ENCODE peak calls at places on chromosomes 13 and 19, in ten cellular contexts. One of them, this sample, is unnamed.

GRCh38 chr13:46383383-46383782 is 3.7 kb downstream of the RUBCNL start:
- DNase-seq in OCI-M1: no peak
- DNase-seq in stimulated activated CD4-positive, alpha-beta T cell treated with anti-CD3 and anti-CD28 coated beads, Interleukin-1b, Interleukin-23, amount 100 ng/mL, for 24 hours: no peak
- DNase-seq in heart left ventricle: no peak
- DNase-seq in HEK293T: no peak
- DNase-seq in renal cortical epithelial cell: no peak
- DNase-seq in breast epithelium: no peak
- DNase-seq in stimulated activated CD8-positive, alpha-beta memory T cell treated with anti-CD3 and anti-CD28 coated beads, Interleukin-15, amount 100 ng/mL, for 24 hours: no peak
- DNase-seq in left lung: no peak
- DNase-seq in activated effector memory CD4-positive, alpha-beta T cell treated with anti-CD3 and anti-CD28 coated beads, Interleukin-2, amount 50 U/mL, for 16 hours: no peak
- DNase-seq in this sample: no peak

GRCh38 chr13:20798027-20798426 is 24.3 kb upstream of the EEF1AKMT1 start:
- DNase-seq in left lung: no peak
- DNase-seq in breast epithelium: no peak
- DNase-seq in stimulated activated CD4-positive, alpha-beta T cell treated with anti-CD3 and anti-CD28 coated beads, Interleukin-1b, Interleukin-23, amount 100 ng/mL, for 24 hours: no peak
- DNase-seq in HEK293T: no peak
- DNase-seq in heart left ventricle: no peak
- DNase-seq in OCI-M1: peak
- DNase-seq in activated effector memory CD4-positive, alpha-beta T cell treated with anti-CD3 and anti-CD28 coated beads, Interleukin-2, amount 50 U/mL, for 16 hours: no peak
- DNase-seq in renal cortical epithelial cell: no peak
- DNase-seq in stimulated activated CD8-positive, alpha-beta memory T cell treated with anti-CD3 and anti-CD28 coated beads, Interleukin-15, amount 100 ng/mL, for 24 hours: no peak
- DNase-seq in this sample: no peak

GRCh38 chr13:106847049-106847448 is 279.1 kb upstream of the ARGLU1 start:
- DNase-seq in breast epithelium: no peak
- DNase-seq in renal cortical epithelial cell: peak
- DNase-seq in left lung: no peak
- DNase-seq in HEK293T: no peak
- DNase-seq in activated effector memory CD4-positive, alpha-beta T cell treated with anti-CD3 and anti-CD28 coated beads, Interleukin-2, amount 50 U/mL, for 16 hours: no peak
- DNase-seq in stimulated activated CD8-positive, alpha-beta memory T cell treated with anti-CD3 and anti-CD28 coated beads, Interleukin-15, amount 100 ng/mL, for 24 hours: no peak
- DNase-seq in heart left ventricle: no peak
- DNase-seq in stimulated activated CD4-positive, alpha-beta T cell treated with anti-CD3 and anti-CD28 coated beads, Interleukin-1b, Interleukin-23, amount 100 ng/mL, for 24 hours: no peak
- DNase-seq in OCI-M1: no peak
- DNase-seq in this sample: no peak

GRCh38 chr13:77919351-77920294 is 992 bp upstream of the EDNRB start:
- DNase-seq in stimulated activated CD8-positive, alpha-beta memory T cell treated with anti-CD3 and anti-CD28 coated beads, Interleukin-15, amount 100 ng/mL, for 24 hours: no peak
- DNase-seq in renal cortical epithelial cell: no peak
- DNase-seq in HEK293T: peak
- DNase-seq in heart left ventricle: peak
- DNase-seq in OCI-M1: peak
- DNase-seq in activated effector memory CD4-positive, alpha-beta T cell treated with anti-CD3 and anti-CD28 coated beads, Interleukin-2, amount 50 U/mL, for 16 hours: no peak
- DNase-seq in left lung: peak
- DNase-seq in breast epithelium: peak
- DNase-seq in stimulated activated CD4-positive, alpha-beta T cell treated with anti-CD3 and anti-CD28 coated beads, Interleukin-1b, Interleukin-23, amount 100 ng/mL, for 24 hours: no peak
- DNase-seq in this sample: no peak

GRCh38 chr19:46492841-46493235 is 2.8 kb downstream of the PNMA8B start:
- DNase-seq in activated effector memory CD4-positive, alpha-beta T cell treated with anti-CD3 and anti-CD28 coated beads, Interleukin-2, amount 50 U/mL, for 16 hours: no peak
- DNase-seq in HEK293T: no peak
- DNase-seq in stimulated activated CD8-positive, alpha-beta memory T cell treated with anti-CD3 and anti-CD28 coated beads, Interleukin-15, amount 100 ng/mL, for 24 hours: no peak
- DNase-seq in stimulated activated CD4-positive, alpha-beta T cell treated with anti-CD3 and anti-CD28 coated beads, Interleukin-1b, Interleukin-23, amount 100 ng/mL, for 24 hours: no peak
- DNase-seq in renal cortical epithelial cell: no peak
- DNase-seq in left lung: no peak
- DNase-seq in breast epithelium: no peak
- DNase-seq in OCI-M1: no peak
- DNase-seq in heart left ventricle: no peak
- DNase-seq in this sample: no peak

GRCh38 chr13:23289917-23290357 is 109.2 kb downstream of the SGCG start:
- DNase-seq in renal cortical epithelial cell: no peak
- DNase-seq in HEK293T: no peak
- DNase-seq in breast epithelium: no peak
- DNase-seq in heart left ventricle: peak
- DNase-seq in stimulated activated CD8-positive, alpha-beta memory T cell treated with anti-CD3 and anti-CD28 coated beads, Interleukin-15, amount 100 ng/mL, for 24 hours: no peak
- DNase-seq in OCI-M1: no peak
- DNase-seq in activated effector memory CD4-positive, alpha-beta T cell treated with anti-CD3 and anti-CD28 coated beads, Interleukin-2, amount 50 U/mL, for 16 hours: no peak
- DNase-seq in left lung: no peak
- DNase-seq in stimulated activated CD4-positive, alpha-beta T cell treated with anti-CD3 and anti-CD28 coated beads, Interleukin-1b, Interleukin-23, amount 100 ng/mL, for 24 hours: no peak
- DNase-seq in this sample: peak

GRCh38 chr13:32316030-32316344 is 679 bp downstream of the BRCA2 start:
- DNase-seq in heart left ventricle: no peak
- DNase-seq in renal cortical epithelial cell: no peak
- DNase-seq in HEK293T: no peak
- DNase-seq in stimulated activated CD8-positive, alpha-beta memory T cell treated with anti-CD3 and anti-CD28 coated beads, Interleukin-15, amount 100 ng/mL, for 24 hours: no peak
- DNase-seq in left lung: no peak
- DNase-seq in breast epithelium: no peak
- DNase-seq in activated effector memory CD4-positive, alpha-beta T cell treated with anti-CD3 and anti-CD28 coated beads, Interleukin-2, amount 50 U/mL, for 16 hours: no peak
- DNase-seq in stimulated activated CD4-positive, alpha-beta T cell treated with anti-CD3 and anti-CD28 coated beads, Interleukin-1b, Interleukin-23, amount 100 ng/mL, for 24 hours: no peak
- DNase-seq in OCI-M1: no peak
- DNase-seq in this sample: no peak

GRCh38 chr13:75135325-75135825 is 346.6 kb downstream of the TBC1D4 start:
- DNase-seq in stimulated activated CD8-positive, alpha-beta memory T cell treated with anti-CD3 and anti-CD28 coated beads, Interleukin-15, amount 100 ng/mL, for 24 hours: no peak
- DNase-seq in left lung: no peak
- DNase-seq in heart left ventricle: no peak
- DNase-seq in activated effector memory CD4-positive, alpha-beta T cell treated with anti-CD3 and anti-CD28 coated beads, Interleukin-2, amount 50 U/mL, for 16 hours: no peak
- DNase-seq in renal cortical epithelial cell: peak
- DNase-seq in OCI-M1: no peak
- DNase-seq in stimulated activated CD4-positive, alpha-beta T cell treated with anti-CD3 and anti-CD28 coated beads, Interleukin-1b, Interleukin-23, amount 100 ng/mL, for 24 hours: no peak
- DNase-seq in breast epithelium: no peak
- DNase-seq in HEK293T: no peak
- DNase-seq in this sample: peak

GRCh38 chr13:111484959-111485358 is 164.5 kb downstream of the TEX29 start:
- DNase-seq in OCI-M1: no peak
- DNase-seq in activated effector memory CD4-positive, alpha-beta T cell treated with anti-CD3 and anti-CD28 coated beads, Interleukin-2, amount 50 U/mL, for 16 hours: peak
- DNase-seq in left lung: peak
- DNase-seq in renal cortical epithelial cell: no peak
- DNase-seq in breast epithelium: no peak
- DNase-seq in stimulated activated CD4-positive, alpha-beta T cell treated with anti-CD3 and anti-CD28 coated beads, Interleukin-1b, Interleukin-23, amount 100 ng/mL, for 24 hours: no peak
- DNase-seq in heart left ventricle: no peak
- DNase-seq in HEK293T: no peak
- DNase-seq in stimulated activated CD8-positive, alpha-beta memory T cell treated with anti-CD3 and anti-CD28 coated beads, Interleukin-15, amount 100 ng/mL, for 24 hours: no peak
- DNase-seq in this sample: no peak

GRCh38 chr19:54133312-54133956 is 4.1 kb upstream of the CNOT3 start:
- DNase-seq in breast epithelium: no peak
- DNase-seq in stimulated activated CD4-positive, alpha-beta T cell treated with anti-CD3 and anti-CD28 coated beads, Interleukin-1b, Interleukin-23, amount 100 ng/mL, for 24 hours: no peak
- DNase-seq in HEK293T: no peak
- DNase-seq in left lung: no peak
- DNase-seq in heart left ventricle: no peak
- DNase-seq in OCI-M1: peak
- DNase-seq in renal cortical epithelial cell: no peak
- DNase-seq in stimulated activated CD8-positive, alpha-beta memory T cell treated with anti-CD3 and anti-CD28 coated beads, Interleukin-15, amount 100 ng/mL, for 24 hours: no peak
- DNase-seq in activated effector memory CD4-positive, alpha-beta T cell treated with anti-CD3 and anti-CD28 coated beads, Interleukin-2, amount 50 U/mL, for 16 hours: no peak
- DNase-seq in this sample: peak

GRCh38 chr19:20558011-20558410 is 7.6 kb downstream of the ZNF737 start:
- DNase-seq in breast epithelium: no peak
- DNase-seq in renal cortical epithelial cell: no peak
- DNase-seq in left lung: no peak
- DNase-seq in stimulated activated CD8-positive, alpha-beta memory T cell treated with anti-CD3 and anti-CD28 coated beads, Interleukin-15, amount 100 ng/mL, for 24 hours: no peak
- DNase-seq in heart left ventricle: peak
- DNase-seq in stimulated activated CD4-positive, alpha-beta T cell treated with anti-CD3 and anti-CD28 coated beads, Interleukin-1b, Interleukin-23, amount 100 ng/mL, for 24 hours: no peak
- DNase-seq in HEK293T: no peak
- DNase-seq in OCI-M1: peak
- DNase-seq in activated effector memory CD4-positive, alpha-beta T cell treated with anti-CD3 and anti-CD28 coated beads, Interleukin-2, amount 50 U/mL, for 16 hours: no peak
- DNase-seq in this sample: no peak

GRCh38 chr13:109271991-109272454 is 514.4 kb downstream of the IRS2 start:
- DNase-seq in OCI-M1: no peak
- DNase-seq in heart left ventricle: no peak
- DNase-seq in activated effector memory CD4-positive, alpha-beta T cell treated with anti-CD3 and anti-CD28 coated beads, Interleukin-2, amount 50 U/mL, for 16 hours: no peak
- DNase-seq in left lung: no peak
- DNase-seq in renal cortical epithelial cell: peak
- DNase-seq in stimulated activated CD4-positive, alpha-beta T cell treated with anti-CD3 and anti-CD28 coated beads, Interleukin-1b, Interleukin-23, amount 100 ng/mL, for 24 hours: no peak
- DNase-seq in stimulated activated CD8-positive, alpha-beta memory T cell treated with anti-CD3 and anti-CD28 coated beads, Interleukin-15, amount 100 ng/mL, for 24 hours: no peak
- DNase-seq in breast epithelium: no peak
- DNase-seq in HEK293T: no peak
- DNase-seq in this sample: peak

GRCh38 chr13:43444085-43444484 is 342.7 kb downstream of the ENOX1 start:
- DNase-seq in left lung: no peak
- DNase-seq in OCI-M1: no peak
- DNase-seq in renal cortical epithelial cell: peak
- DNase-seq in stimulated activated CD4-positive, alpha-beta T cell treated with anti-CD3 and anti-CD28 coated beads, Interleukin-1b, Interleukin-23, amount 100 ng/mL, for 24 hours: no peak
- DNase-seq in HEK293T: no peak
- DNase-seq in heart left ventricle: no peak
- DNase-seq in activated effector memory CD4-positive, alpha-beta T cell treated with anti-CD3 and anti-CD28 coated beads, Interleukin-2, amount 50 U/mL, for 16 hours: no peak
- DNase-seq in breast epithelium: no peak
- DNase-seq in stimulated activated CD8-positive, alpha-beta memory T cell treated with anti-CD3 and anti-CD28 coated beads, Interleukin-15, amount 100 ng/mL, for 24 hours: no peak
- DNase-seq in this sample: no peak

GRCh38 chr19:19399733-19400438 is 5.6 kb upstream of the GATAD2A start:
- DNase-seq in breast epithelium: no peak
- DNase-seq in HEK293T: no peak
- DNase-seq in heart left ventricle: no peak
- DNase-seq in activated effector memory CD4-positive, alpha-beta T cell treated with anti-CD3 and anti-CD28 coated beads, Interleukin-2, amount 50 U/mL, for 16 hours: no peak
- DNase-seq in stimulated activated CD4-positive, alpha-beta T cell treated with anti-CD3 and anti-CD28 coated beads, Interleukin-1b, Interleukin-23, amount 100 ng/mL, for 24 hours: no peak
- DNase-seq in stimulated activated CD8-positive, alpha-beta memory T cell treated with anti-CD3 and anti-CD28 coated beads, Interleukin-15, amount 100 ng/mL, for 24 hours: no peak
- DNase-seq in OCI-M1: no peak
- DNase-seq in left lung: no peak
- DNase-seq in renal cortical epithelial cell: no peak
- DNase-seq in this sample: no peak

GRCh38 chr19:48501446-48501960 is 10.1 kb downstream of the LMTK3 start:
- DNase-seq in OCI-M1: peak
- DNase-seq in stimulated activated CD4-positive, alpha-beta T cell treated with anti-CD3 and anti-CD28 coated beads, Interleukin-1b, Interleukin-23, amount 100 ng/mL, for 24 hours: no peak
- DNase-seq in left lung: peak
- DNase-seq in breast epithelium: no peak
- DNase-seq in activated effector memory CD4-positive, alpha-beta T cell treated with anti-CD3 and anti-CD28 coated beads, Interleukin-2, amount 50 U/mL, for 16 hours: peak
- DNase-seq in heart left ventricle: no peak
- DNase-seq in HEK293T: peak
- DNase-seq in stimulated activated CD8-positive, alpha-beta memory T cell treated with anti-CD3 and anti-CD28 coated beads, Interleukin-15, amount 100 ng/mL, for 24 hours: no peak
- DNase-seq in renal cortical epithelial cell: peak
- DNase-seq in this sample: peak

GRCh38 chr13:94345374-94346195 is 133.9 kb downstream of the DCT start:
- DNase-seq in stimulated activated CD8-positive, alpha-beta memory T cell treated with anti-CD3 and anti-CD28 coated beads, Interleukin-15, amount 100 ng/mL, for 24 hours: no peak
- DNase-seq in breast epithelium: no peak
- DNase-seq in renal cortical epithelial cell: peak
- DNase-seq in stimulated activated CD4-positive, alpha-beta T cell treated with anti-CD3 and anti-CD28 coated beads, Interleukin-1b, Interleukin-23, amount 100 ng/mL, for 24 hours: no peak
- DNase-seq in activated effector memory CD4-positive, alpha-beta T cell treated with anti-CD3 and anti-CD28 coated beads, Interleukin-2, amount 50 U/mL, for 16 hours: no peak
- DNase-seq in HEK293T: no peak
- DNase-seq in OCI-M1: peak
- DNase-seq in left lung: no peak
- DNase-seq in heart left ventricle: no peak
- DNase-seq in this sample: peak

GRCh38 chr19:39128511-39129079 is 3.0 kb downstream of the PAK4 start:
- DNase-seq in heart left ventricle: no peak
- DNase-seq in OCI-M1: no peak
- DNase-seq in HEK293T: no peak
- DNase-seq in renal cortical epithelial cell: no peak
- DNase-seq in left lung: no peak
- DNase-seq in activated effector memory CD4-positive, alpha-beta T cell treated with anti-CD3 and anti-CD28 coated beads, Interleukin-2, amount 50 U/mL, for 16 hours: no peak
- DNase-seq in stimulated activated CD4-positive, alpha-beta T cell treated with anti-CD3 and anti-CD28 coated beads, Interleukin-1b, Interleukin-23, amount 100 ng/mL, for 24 hours: no peak
- DNase-seq in breast epithelium: no peak
- DNase-seq in stimulated activated CD8-positive, alpha-beta memory T cell treated with anti-CD3 and anti-CD28 coated beads, Interleukin-15, amount 100 ng/mL, for 24 hours: no peak
- DNase-seq in this sample: no peak

GRCh38 chr19:9945319-9945966 is 9.1 kb upstream of the OLFM2 start:
- DNase-seq in stimulated activated CD4-positive, alpha-beta T cell treated with anti-CD3 and anti-CD28 coated beads, Interleukin-1b, Interleukin-23, amount 100 ng/mL, for 24 hours: no peak
- DNase-seq in left lung: no peak
- DNase-seq in HEK293T: peak
- DNase-seq in stimulated activated CD8-positive, alpha-beta memory T cell treated with anti-CD3 and anti-CD28 coated beads, Interleukin-15, amount 100 ng/mL, for 24 hours: no peak
- DNase-seq in activated effector memory CD4-positive, alpha-beta T cell treated with anti-CD3 and anti-CD28 coated beads, Interleukin-2, amount 50 U/mL, for 16 hours: no peak
- DNase-seq in heart left ventricle: peak
- DNase-seq in breast epithelium: peak
- DNase-seq in renal cortical epithelial cell: peak
- DNase-seq in OCI-M1: peak
- DNase-seq in this sample: peak

GRCh38 chr13:100648354-100648753 is 26.2 kb downstream of the TMTC4 start:
- DNase-seq in left lung: no peak
- DNase-seq in OCI-M1: no peak
- DNase-seq in activated effector memory CD4-positive, alpha-beta T cell treated with anti-CD3 and anti-CD28 coated beads, Interleukin-2, amount 50 U/mL, for 16 hours: no peak
- DNase-seq in heart left ventricle: no peak
- DNase-seq in stimulated activated CD4-positive, alpha-beta T cell treated with anti-CD3 and anti-CD28 coated beads, Interleukin-1b, Interleukin-23, amount 100 ng/mL, for 24 hours: no peak
- DNase-seq in stimulated activated CD8-positive, alpha-beta memory T cell treated with anti-CD3 and anti-CD28 coated beads, Interleukin-15, amount 100 ng/mL, for 24 hours: no peak
- DNase-seq in HEK293T: no peak
- DNase-seq in breast epithelium: no peak
- DNase-seq in renal cortical epithelial cell: no peak
- DNase-seq in this sample: no peak

GRCh38 chr19:35436477-35437141 is 11.4 kb upstream of the FFAR2 start:
- DNase-seq in left lung: peak
- DNase-seq in stimulated activated CD4-positive, alpha-beta T cell treated with anti-CD3 and anti-CD28 coated beads, Interleukin-1b, Interleukin-23, amount 100 ng/mL, for 24 hours: no peak
- DNase-seq in stimulated activated CD8-positive, alpha-beta memory T cell treated with anti-CD3 and anti-CD28 coated beads, Interleukin-15, amount 100 ng/mL, for 24 hours: no peak
- DNase-seq in breast epithelium: no peak
- DNase-seq in HEK293T: no peak
- DNase-seq in heart left ventricle: no peak
- DNase-seq in renal cortical epithelial cell: peak
- DNase-seq in OCI-M1: peak
- DNase-seq in activated effector memory CD4-positive, alpha-beta T cell treated with anti-CD3 and anti-CD28 coated beads, Interleukin-2, amount 50 U/mL, for 16 hours: no peak
- DNase-seq in this sample: peak

GRCh38 chr13:76271728-76272232 is 614.4 kb downstream of the KCTD12 start:
- DNase-seq in OCI-M1: no peak
- DNase-seq in activated effector memory CD4-positive, alpha-beta T cell treated with anti-CD3 and anti-CD28 coated beads, Interleukin-2, amount 50 U/mL, for 16 hours: no peak
- DNase-seq in renal cortical epithelial cell: no peak
- DNase-seq in breast epithelium: no peak
- DNase-seq in HEK293T: no peak
- DNase-seq in left lung: no peak
- DNase-seq in stimulated activated CD8-positive, alpha-beta memory T cell treated with anti-CD3 and anti-CD28 coated beads, Interleukin-15, amount 100 ng/mL, for 24 hours: no peak
- DNase-seq in stimulated activated CD4-positive, alpha-beta T cell treated with anti-CD3 and anti-CD28 coated beads, Interleukin-1b, Interleukin-23, amount 100 ng/mL, for 24 hours: no peak
- DNase-seq in heart left ventricle: no peak
- DNase-seq in this sample: no peak

GRCh38 chr19:38698225-38699026 is 45.8 kb downstream of the CAPN12 start:
- DNase-seq in left lung: no peak
- DNase-seq in breast epithelium: no peak
- DNase-seq in OCI-M1: no peak
- DNase-seq in stimulated activated CD4-positive, alpha-beta T cell treated with anti-CD3 and anti-CD28 coated beads, Interleukin-1b, Interleukin-23, amount 100 ng/mL, for 24 hours: no peak
- DNase-seq in activated effector memory CD4-positive, alpha-beta T cell treated with anti-CD3 and anti-CD28 coated beads, Interleukin-2, amount 50 U/mL, for 16 hours: no peak
- DNase-seq in stimulated activated CD8-positive, alpha-beta memory T cell treated with anti-CD3 and anti-CD28 coated beads, Interleukin-15, amount 100 ng/mL, for 24 hours: no peak
- DNase-seq in HEK293T: no peak
- DNase-seq in heart left ventricle: no peak
- DNase-seq in renal cortical epithelial cell: no peak
- DNase-seq in this sample: no peak

GRCh38 chr13:70732611-70733010 is 624.4 kb upstream of the KLHL1 start:
- DNase-seq in activated effector memory CD4-positive, alpha-beta T cell treated with anti-CD3 and anti-CD28 coated beads, Interleukin-2, amount 50 U/mL, for 16 hours: no peak
- DNase-seq in left lung: no peak
- DNase-seq in HEK293T: no peak
- DNase-seq in stimulated activated CD8-positive, alpha-beta memory T cell treated with anti-CD3 and anti-CD28 coated beads, Interleukin-15, amount 100 ng/mL, for 24 hours: no peak
- DNase-seq in OCI-M1: no peak
- DNase-seq in stimulated activated CD4-positive, alpha-beta T cell treated with anti-CD3 and anti-CD28 coated beads, Interleukin-1b, Interleukin-23, amount 100 ng/mL, for 24 hours: no peak
- DNase-seq in heart left ventricle: no peak
- DNase-seq in renal cortical epithelial cell: no peak
- DNase-seq in breast epithelium: no peak
- DNase-seq in this sample: no peak

GRCh38 chr13:73519720-73520119 is 460.9 kb downstream of the KLF5 start:
- DNase-seq in renal cortical epithelial cell: peak
- DNase-seq in heart left ventricle: no peak
- DNase-seq in activated effector memory CD4-positive, alpha-beta T cell treated with anti-CD3 and anti-CD28 coated beads, Interleukin-2, amount 50 U/mL, for 16 hours: no peak
- DNase-seq in stimulated activated CD8-positive, alpha-beta memory T cell treated with anti-CD3 and anti-CD28 coated beads, Interleukin-15, amount 100 ng/mL, for 24 hours: no peak
- DNase-seq in OCI-M1: no peak
- DNase-seq in breast epithelium: no peak
- DNase-seq in HEK293T: no peak
- DNase-seq in left lung: no peak
- DNase-seq in stimulated activated CD4-positive, alpha-beta T cell treated with anti-CD3 and anti-CD28 coated beads, Interleukin-1b, Interleukin-23, amount 100 ng/mL, for 24 hours: no peak
- DNase-seq in this sample: no peak

GRCh38 chr19:13784731-13785452 is 10.4 kb upstream of the ZSWIM4 start:
- DNase-seq in activated effector memory CD4-positive, alpha-beta T cell treated with anti-CD3 and anti-CD28 coated beads, Interleukin-2, amount 50 U/mL, for 16 hours: peak
- DNase-seq in HEK293T: peak
- DNase-seq in stimulated activated CD4-positive, alpha-beta T cell treated with anti-CD3 and anti-CD28 coated beads, Interleukin-1b, Interleukin-23, amount 100 ng/mL, for 24 hours: peak
- DNase-seq in renal cortical epithelial cell: no peak
- DNase-seq in heart left ventricle: peak
- DNase-seq in stimulated activated CD8-positive, alpha-beta memory T cell treated with anti-CD3 and anti-CD28 coated beads, Interleukin-15, amount 100 ng/mL, for 24 hours: peak
- DNase-seq in left lung: peak
- DNase-seq in breast epithelium: peak
- DNase-seq in OCI-M1: peak
- DNase-seq in this sample: no peak

GRCh38 chr13:55000043-55000442 is 1971.4 kb downstream of the OLFM4 start:
- DNase-seq in activated effector memory CD4-positive, alpha-beta T cell treated with anti-CD3 and anti-CD28 coated beads, Interleukin-2, amount 50 U/mL, for 16 hours: no peak
- DNase-seq in OCI-M1: peak
- DNase-seq in HEK293T: no peak
- DNase-seq in left lung: no peak
- DNase-seq in heart left ventricle: no peak
- DNase-seq in stimulated activated CD4-positive, alpha-beta T cell treated with anti-CD3 and anti-CD28 coated beads, Interleukin-1b, Interleukin-23, amount 100 ng/mL, for 24 hours: no peak
- DNase-seq in stimulated activated CD8-positive, alpha-beta memory T cell treated with anti-CD3 and anti-CD28 coated beads, Interleukin-15, amount 100 ng/mL, for 24 hours: no peak
- DNase-seq in renal cortical epithelial cell: no peak
- DNase-seq in breast epithelium: no peak
- DNase-seq in this sample: no peak

GRCh38 chr19:45814166-45814780 is 835 bp downstream of the RSPH6A start:
- DNase-seq in left lung: no peak
- DNase-seq in breast epithelium: no peak
- DNase-seq in stimulated activated CD8-positive, alpha-beta memory T cell treated with anti-CD3 and anti-CD28 coated beads, Interleukin-15, amount 100 ng/mL, for 24 hours: no peak
- DNase-seq in OCI-M1: no peak
- DNase-seq in activated effector memory CD4-positive, alpha-beta T cell treated with anti-CD3 and anti-CD28 coated beads, Interleukin-2, amount 50 U/mL, for 16 hours: no peak
- DNase-seq in heart left ventricle: no peak
- DNase-seq in stimulated activated CD4-positive, alpha-beta T cell treated with anti-CD3 and anti-CD28 coated beads, Interleukin-1b, Interleukin-23, amount 100 ng/mL, for 24 hours: no peak
- DNase-seq in HEK293T: no peak
- DNase-seq in renal cortical epithelial cell: no peak
- DNase-seq in this sample: no peak

GRCh38 chr13:92833071-92833470 is 393.5 kb upstream of the GPC6 start:
- DNase-seq in OCI-M1: no peak
- DNase-seq in breast epithelium: no peak
- DNase-seq in heart left ventricle: no peak
- DNase-seq in stimulated activated CD4-positive, alpha-beta T cell treated with anti-CD3 and anti-CD28 coated beads, Interleukin-1b, Interleukin-23, amount 100 ng/mL, for 24 hours: no peak
- DNase-seq in renal cortical epithelial cell: no peak
- DNase-seq in left lung: no peak
- DNase-seq in HEK293T: no peak
- DNase-seq in activated effector memory CD4-positive, alpha-beta T cell treated with anti-CD3 and anti-CD28 coated beads, Interleukin-2, amount 50 U/mL, for 16 hours: no peak
- DNase-seq in stimulated activated CD8-positive, alpha-beta memory T cell treated with anti-CD3 and anti-CD28 coated beads, Interleukin-15, amount 100 ng/mL, for 24 hours: no peak
- DNase-seq in this sample: no peak

This sample was measured in epithelial cell of prostate.